ENCODE peak calls at places on chromosomes 2 and 18, in five cellular contexts. C is GM23338; J is MM.1S; E is body of pancreas; F is CD8-positive, alpha-beta T cell. G is an unnamed sample.
A peak's percentile ranks its signal among the peaks of the same experiment; 100 is the strongest.

GRCh38 chr2:157747695-157748370 is 119.2 kb upstream of the ACVR1C start:
- DNase-seq in C (no peak), J (no peak), E (no peak), F (no peak), G (no peak)

GRCh38 chr2:118812530-118812929 is 34.9 kb downstream of the EN1 start:
- DNase-seq in C (peak; percentile 18), J (no peak), E (no peak), F (no peak), G (no peak)

GRCh38 chr2:121288454-121289231 is 3.6 kb upstream of the TFCP2L1 start:
- DNase-seq in C (no peak), J (no peak), E (no peak), F (no peak), G (no peak)

GRCh38 chr2:108630567-108631405 is 88.5 kb upstream of the RANBP2 start:
- DNase-seq in C (no peak), J (no peak), E (no peak), F (no peak), G (no peak)

GRCh38 chr2:26523750-26524149 is 45.8 kb upstream of the OTOF start:
- DNase-seq in C (no peak), J (no peak), E (no peak), F (no peak), G (no peak)

GRCh38 chr18:70490008-70490933 is 201.4 kb downstream of the SOCS6 start:
- DNase-seq in C (peak; percentile 76), J (peak; percentile 46), E (peak; percentile 43), F (peak; percentile 3), G (no peak)

GRCh38 chr2:5846881-5847280 is 154.7 kb downstream of the SOX11 start:
- DNase-seq in C (no peak), J (no peak), E (no peak), F (no peak), G (no peak)

GRCh38 chr2:26691881-26692813 is at the start of gene KCNK3:
- DNase-seq in C (peak; percentile 83), J (no peak), E (peak; percentile 75), F (peak; percentile 19), G (peak; percentile 38)

GRCh38 chr2:1588051-1588993 is 156.0 kb downstream of the PXDN start:
- DNase-seq in C (no peak), J (no peak), E (no peak), F (no peak), G (no peak)

GRCh38 chr2:104434363-104434792 is 419.5 kb upstream of the POU3F3 start:
- DNase-seq in C (peak; percentile 83), J (peak; percentile 35), E (peak; percentile 31), F (no peak), G (no peak)

GRCh38 chr2:45649855-45650806 is 1.3 kb upstream of the PRKCE start:
- DNase-seq in C (peak; percentile 60), J (peak; percentile 63), E (peak; percentile 76), F (peak; percentile 49), G (peak; percentile 65)

GRCh38 chr2:158529379-158530110 is 72.8 kb downstream of the PKP4 start:
- DNase-seq in C (no peak), J (no peak), E (no peak), F (no peak), G (no peak)

GRCh38 chr2:10226032-10226724 is 76.5 kb upstream of the HPCAL1 start:
- DNase-seq in C (no peak), J (no peak), E (no peak), F (no peak), G (no peak)

GRCh38 chr2:236309669-236310029 is 45.4 kb upstream of the ASB18 start:
- DNase-seq in C (peak; percentile 85), J (peak; percentile 14), E (no peak), F (no peak), G (no peak)

GRCh38 chr18:47983946-47984345 is 53.5 kb upstream of the SMAD2 start:
- DNase-seq in C (no peak), J (no peak), E (no peak), F (no peak), G (no peak)

GRCh38 chr2:47676236-47676635 is 106.7 kb upstream of the MSH6 start:
- DNase-seq in C (no peak), J (no peak), E (no peak), F (no peak), G (no peak)

GRCh38 chr2:181239400-181239799 is 217.8 kb upstream of the ITGA4 start:
- DNase-seq in C (peak; percentile 58), J (no peak), E (no peak), F (no peak), G (no peak)

GRCh38 chr2:190759749-190760213 is 110.9 kb downstream of the NAB1 start:
- DNase-seq in C (no peak), J (no peak), E (no peak), F (no peak), G (no peak)

GRCh38 chr18:42164556-42164955 is 209.5 kb downstream of the PIK3C3 start:
- DNase-seq in C (no peak), J (no peak), E (no peak), F (no peak), G (no peak)

GRCh38 chr18:31648966-31649429 is 35.4 kb downstream of the B4GALT6 start:
- DNase-seq in C (no peak), J (no peak), E (no peak), F (no peak), G (peak; percentile 90)

GRCh38 chr2:230904856-230905447 is 20.1 kb downstream of the GPR55 start:
- DNase-seq in C (no peak), J (no peak), E (peak; percentile 2), F (no peak), G (no peak)

GRCh38 chr18:47246027-47246971 is 5.2 kb downstream of the SKOR2 start:
- DNase-seq in C (peak; percentile 51), J (no peak), E (no peak), F (no peak), G (no peak)

GRCh38 chr2:135694711-135695110 is 46.9 kb upstream of the UBXN4 start:
- DNase-seq in C (no peak), J (no peak), E (no peak), F (no peak), G (no peak)

GRCh38 chr2:161158882-161159281 is 1.3 kb upstream of the TANK start:
- DNase-seq in C (no peak), J (no peak), E (no peak), F (no peak), G (no peak)

GRCh38 chr2:137023205-137023604 is 257.9 kb downstream of the THSD7B start:
- DNase-seq in C (peak; percentile 43), J (no peak), E (no peak), F (no peak), G (no peak)

GRCh38 chr2:170073288-170073687 is 104.7 kb upstream of the MYO3B start:
- DNase-seq in C (no peak), J (no peak), E (peak; percentile 62), F (no peak), G (peak; percentile 33)

GRCh38 chr2:19648583-19648982 is 253.2 kb downstream of the TTC32 start:
- DNase-seq in C (no peak), J (no peak), E (no peak), F (no peak), G (no peak)

GRCh38 chr18:3889803-3890202 is 439.8 kb downstream of the TGIF1 start:
- DNase-seq in C (no peak), J (no peak), E (no peak), F (no peak), G (no peak)

GRCh38 chr18:57744211-57744694 is 58.9 kb downstream of the ATP8B1 start:
- DNase-seq in C (no peak), J (no peak), E (no peak), F (no peak), G (no peak)

GRCh38 chr2:64363140-64363539 is 90.8 kb upstream of the LGALSL start:
- DNase-seq in C (no peak), J (no peak), E (no peak), F (no peak), G (no peak)

GRCh38 chr2:215652432-215652831 is 216.6 kb upstream of the FN1 start:
- DNase-seq in C (no peak), J (no peak), E (no peak), F (no peak), G (no peak)

GRCh38 chr2:10119601-10120157 is 2.9 kb upstream of the RRM2 start:
- DNase-seq in C (no peak), J (no peak), E (no peak), F (no peak), G (no peak)

GRCh38 chr18:79906706-79907105 is 44.7 kb downstream of the SLC66A2 start:
- DNase-seq in C (no peak), J (no peak), E (no peak), F (no peak), G (no peak)

GRCh38 chr2:31038385-31038784 is 99.9 kb downstream of the GALNT14 start:
- DNase-seq in C (peak; percentile 90), J (no peak), E (no peak), F (no peak), G (no peak)
- H3K4me3 ChIP-seq in C (no peak overlapping the region), J (no peak overlapping the region), E (no peak overlapping the region), F (no peak overlapping the region), G (no peak overlapping the region)

GRCh38 chr2:226760412-226761194 is 39.0 kb downstream of the IRS1 start:
- DNase-seq in C (no peak), J (no peak), E (no peak), F (no peak), G (peak; percentile 22)
- H3K27ac ChIP-seq in C (no peak overlapping the region), J (no peak overlapping the region), E (no peak overlapping the region), F (no peak overlapping the region), G (no peak overlapping the region)

DNA sequence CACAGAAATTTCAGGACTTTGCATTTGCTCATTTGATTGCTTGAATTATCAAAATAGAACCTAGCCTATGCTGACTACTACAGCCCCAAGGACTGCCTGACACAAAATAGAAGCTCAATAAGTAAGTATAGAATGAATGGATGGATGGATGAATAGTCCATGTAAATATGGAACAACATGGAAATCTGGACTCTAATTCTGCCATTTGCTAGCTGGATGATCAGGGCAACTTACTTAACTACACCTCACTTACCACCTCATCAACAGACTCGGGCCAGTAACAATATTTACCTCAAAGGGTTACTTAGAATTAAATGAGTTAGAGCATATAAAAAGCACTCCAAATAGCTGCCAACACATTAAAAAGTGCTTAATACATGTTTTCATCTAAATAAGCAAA is 50.6 kb downstream of the NBAS start:
- DNase-seq in C (no peak), J (no peak), E (no peak), F (no peak), G (no peak)
- TF ChIP-seq CTCF in C (no peak), J (no peak), E (no peak), F (no peak), G (no peak)

GRCh38 chr2:152201466-152201830 is 25.9 kb upstream of the STAM2 start:
- DNase-seq in C (no peak), J (no peak), E (no peak), F (no peak), G (no peak)
- H3K4me3 ChIP-seq in C (no peak overlapping the region), J (no peak overlapping the region), E (no peak overlapping the region), F (no peak overlapping the region), G (no peak overlapping the region)

DNA sequence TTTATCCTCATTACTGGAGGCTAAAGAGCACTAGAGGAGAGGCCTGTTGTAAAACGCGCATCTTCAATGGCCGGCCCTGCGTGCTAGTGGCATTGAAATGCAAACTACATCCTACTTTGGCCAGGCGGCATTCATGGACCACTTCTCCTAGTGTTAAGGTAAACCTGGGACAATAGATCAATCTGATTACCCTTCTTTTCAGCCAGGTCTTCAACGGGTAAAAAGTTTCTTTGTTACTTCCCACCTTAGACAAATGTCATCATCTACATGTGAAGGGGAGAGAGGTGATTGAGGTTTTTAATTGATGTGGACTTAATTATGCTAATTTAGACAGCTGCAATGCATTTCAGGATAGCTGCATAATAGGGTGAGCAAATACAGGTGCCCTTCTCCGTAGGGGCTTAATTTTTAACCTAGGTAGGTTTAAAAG is 628.0 kb downstream of the ZEB2 start:
- DNase-seq in C (peak; percentile 96), J (no peak), E (no peak), F (no peak), G (no peak)
- H3K27ac ChIP-seq in C (peak overlapping the region; percentile 1), J (no peak overlapping the region), E (no peak overlapping the region), F (no peak overlapping the region), G (no peak overlapping the region)